ENCODE peak calls at places on chromosome 16, in six cellular contexts. H is Caki2; J is activated B cell treated with CpG ODN at 0.5 μM for 24 hours; S is HuH-7; K is effector CD8-positive, alpha-beta T cell; A is fibroblast of lung. B is an unnamed sample.

GRCh38 chr16:30377812-30378235 is 3.2 kb downstream of the MYL11 start:
- DNase-seq in H (peak; percentile 92), J (peak; percentile 82), S (no peak), K (peak; percentile 86), A (peak; percentile 92), B (peak; percentile 73)

GRCh38 chr16:70402916-70403659 is 35.8 kb downstream of the ST3GAL2 start:
- DNase-seq in H (no peak), J (no peak), S (peak; percentile 71), K (no peak), A (peak; percentile 51), B (peak; percentile 44)

GRCh38 chr16:49924078-49924477 is 68.2 kb upstream of the ZNF423 start:
- DNase-seq in H (no peak), J (no peak), S (no peak), K (no peak), A (no peak), B (no peak)

GRCh38 chr16:27721548-27722265 is 171.8 kb downstream of the KATNIP start:
- DNase-seq in H (no peak), J (no peak), S (peak; percentile 39), K (no peak), A (peak; percentile 98), B (peak; percentile 33)

GRCh38 chr16:66502020-66502913 is 47.7 kb downstream of the TK2 start:
- DNase-seq in H (no peak), J (peak; percentile 3), S (no peak), K (no peak), A (peak; percentile 67), B (peak; percentile 47)

GRCh38 chr16:49590166-49590871 is 216.7 kb downstream of the C16orf78 start:
- DNase-seq in H (no peak), J (no peak), S (no peak), K (no peak), A (no peak), B (no peak)

GRCh38 chr16:4316103-4316731 is 350 bp downstream of the GLIS2 start:
- DNase-seq in H (no peak), J (no peak), S (no peak), K (no peak), A (no peak), B (no peak)

GRCh38 chr16:19886061-19886792 is 1.6 kb upstream of the GPRC5B start:
- DNase-seq in H (peak; percentile 69), J (peak; percentile 58), S (peak; percentile 65), K (peak; percentile 59), A (peak; percentile 79), B (peak; percentile 76)

GRCh38 chr16:75083826-75084225 is 32.8 kb downstream of the LDHD start:
- DNase-seq in H (no peak), J (no peak), S (no peak), K (no peak), A (no peak), B (no peak)

GRCh38 chr16:74500907-74501306 is 79.6 kb upstream of the CLEC18B start:
- DNase-seq in H (no peak), J (no peak), S (no peak), K (no peak), A (no peak), B (no peak)

GRCh38 chr16:23519282-23519681 is 9.0 kb upstream of the GGA2 start:
- DNase-seq in H (no peak), J (no peak), S (no peak), K (no peak), A (no peak), B (no peak)

GRCh38 chr16:78770353-78771091 is 671.1 kb downstream of the WWOX start:
- DNase-seq in H (peak; percentile 58), J (peak; percentile 70), S (peak; percentile 92), K (peak; percentile 60), A (peak; percentile 29), B (peak; percentile 67)

GRCh38 chr16:27431773-27432599 is 30.0 kb downstream of the IL21R start:
- DNase-seq in H (peak; percentile 50), J (peak; percentile 16), S (no peak), K (no peak), A (no peak), B (no peak)

GRCh38 chr16:73743665-73744496 is 552.7 kb upstream of the PSMD7 start:
- DNase-seq in H (no peak), J (no peak), S (no peak), K (no peak), A (peak; percentile 8), B (no peak)

GRCh38 chr16:55508941-55509920 is at the start of gene LPCAT2:
- DNase-seq in H (peak; percentile 51), J (peak; percentile 20), S (no peak), K (no peak), A (peak; percentile 86), B (peak; percentile 76)

GRCh38 chr16:57253410-57253927 is 8.4 kb downstream of the ARL2BP start:
- DNase-seq in H (peak; percentile 38), J (no peak), S (no peak), K (no peak), A (no peak), B (peak; percentile 34)

GRCh38 chr16:70646260-70647241 is at the start of gene IL34:
- DNase-seq in H (no peak), J (no peak), S (no peak), K (no peak), A (no peak), B (no peak)

GRCh38 chr16:27463741-27464662 is 62.0 kb downstream of the IL21R start:
- DNase-seq in H (no peak), J (no peak), S (no peak), K (peak; percentile 41), A (no peak), B (no peak)

GRCh38 chr16:1152123-1152638 is 725 bp upstream of the CACNA1H start:
- DNase-seq in H (no peak), J (peak; percentile 36), S (no peak), K (peak; percentile 52), A (no peak), B (no peak)

GRCh38 chr16:46763147-46763546 is 15.0 kb upstream of the MYLK3 start:
- DNase-seq in H (no peak), J (no peak), S (no peak), K (no peak), A (no peak), B (no peak)

GRCh38 chr16:57786632-57787518 is 15.4 kb downstream of the KIFC3 start:
- DNase-seq in H (no peak), J (no peak), S (no peak), K (no peak), A (peak; percentile 91), B (no peak)

GRCh38 chr16:69613283-69614154 is 47.8 kb downstream of the NFAT5 start:
- DNase-seq in H (peak; percentile 37), J (no peak), S (peak; percentile 58), K (no peak), A (peak; percentile 35), B (peak; percentile 36)

GRCh38 chr16:4752351-4753100 is 14.4 kb downstream of the ZNF500 start:
- DNase-seq in H (no peak), J (no peak), S (no peak), K (no peak), A (no peak), B (no peak)

GRCh38 chr16:48605518-48606110 is 4.4 kb downstream of the N4BP1 start:
- DNase-seq in H (no peak), J (no peak), S (no peak), K (no peak), A (no peak), B (no peak)

GRCh38 chr16:49821614-49822282 is 34.2 kb downstream of the ZNF423 start:
- DNase-seq in H (no peak), J (no peak), S (no peak), K (no peak), A (no peak), B (no peak)

GRCh38 chr16:84379008-84379730 is 10.8 kb downstream of the ATP2C2 start:
- DNase-seq in H (no peak), J (no peak), S (no peak), K (no peak), A (no peak), B (no peak)

GRCh38 chr16:88076211-88076931 is 125.1 kb downstream of the BANP start:
- DNase-seq in H (no peak), J (no peak), S (no peak), K (no peak), A (no peak), B (no peak)

GRCh38 chr16:55433030-55433429 is 46.0 kb upstream of the MMP2 start:
- DNase-seq in H (no peak), J (no peak), S (no peak), K (no peak), A (no peak), B (peak; percentile 42)

GRCh38 chr16:66961065-66961744 is at the start of gene CES3:
- DNase-seq in H (peak; percentile 70), J (peak; percentile 26), S (peak; percentile 88), K (peak; percentile 2), A (peak; percentile 56), B (peak; percentile 85)

GRCh38 chr16:17370233-17371013 is 100.3 kb downstream of the XYLT1 start:
- DNase-seq in H (no peak), J (no peak), S (no peak), K (no peak), A (peak; percentile 27), B (no peak)

GRCh38 chr16:79792952-79793351 is 192.4 kb upstream of the MAF start:
- DNase-seq in H (no peak), J (no peak), S (no peak), K (no peak), A (peak; percentile 64), B (no peak)

GRCh38 chr16:3938843-3939624 is 58.5 kb upstream of the CREBBP start:
- DNase-seq in H (peak; percentile 62), J (peak; percentile 68), S (peak; percentile 86), K (peak; percentile 52), A (peak; percentile 62), B (peak; percentile 66)